ENCODE peak calls at places on chromosomes 3 and 15, in five cellular contexts. One of them, this sample, is unnamed.
A peak's percentile ranks its signal among the peaks of the same experiment; 100 is the strongest.

GRCh38 chr15:23854535-23855252 is 167.6 kb upstream of the NDN start:
- DNase-seq in PC-3: no peak
- DNase-seq in MM.1S: peak; percentile 91
- DNase-seq in hepatocyte: no peak
- DNase-seq in GM23248: no peak
- DNase-seq in this sample: no peak

GRCh38 chr3:190494907-190495306 is 19.0 kb upstream of the IL1RAP start:
- DNase-seq in GM23248: peak; percentile 32
- DNase-seq in MM.1S: no peak
- DNase-seq in PC-3: peak; percentile 13
- DNase-seq in hepatocyte: no peak
- DNase-seq in this sample: no peak

GRCh38 chr3:4864503-4864902 is 114.7 kb upstream of the BHLHE40 start:
- DNase-seq in hepatocyte: no peak
- DNase-seq in GM23248: peak; percentile 62
- DNase-seq in PC-3: no peak
- DNase-seq in MM.1S: no peak
- DNase-seq in this sample: no peak

GRCh38 chr3:113441051-113441770 is at the start of gene CFAP44:
- DNase-seq in hepatocyte: peak; percentile 86
- DNase-seq in MM.1S: no peak
- DNase-seq in GM23248: peak; percentile 73
- DNase-seq in PC-3: no peak
- DNase-seq in this sample: no peak

GRCh38 chr3:185561958-185562357 is 9.6 kb upstream of the LIPH start:
- DNase-seq in MM.1S: no peak
- DNase-seq in PC-3: no peak
- DNase-seq in hepatocyte: peak; percentile 40
- DNase-seq in GM23248: no peak
- DNase-seq in this sample: no peak

GRCh38 chr3:44913868-44914468 is 39.6 kb downstream of the TGM4 start:
- DNase-seq in PC-3: peak; percentile 87
- DNase-seq in MM.1S: peak; percentile 69
- DNase-seq in hepatocyte: peak; percentile 84
- DNase-seq in GM23248: peak; percentile 79
- DNase-seq in this sample: peak; percentile 87

GRCh38 chr15:31031471-31032064 is 40.1 kb upstream of the MTMR10 start:
- DNase-seq in MM.1S: peak; percentile 94
- DNase-seq in PC-3: no peak
- DNase-seq in hepatocyte: no peak
- DNase-seq in GM23248: peak; percentile 50
- DNase-seq in this sample: no peak

GRCh38 chr3:193772389-193772788 is 179.4 kb downstream of the OPA1 start:
- DNase-seq in MM.1S: no peak
- DNase-seq in PC-3: no peak
- DNase-seq in GM23248: no peak
- DNase-seq in hepatocyte: no peak
- DNase-seq in this sample: no peak

GRCh38 chr3:99789322-99789721 is 28.3 kb upstream of the CMSS1 start:
- DNase-seq in MM.1S: peak; percentile 48
- DNase-seq in GM23248: peak; percentile 82
- DNase-seq in hepatocyte: peak; percentile 64
- DNase-seq in PC-3: peak; percentile 84
- DNase-seq in this sample: peak; percentile 64

GRCh38 chr3:191066669-191067068 is 132.4 kb upstream of the OSTN start:
- DNase-seq in MM.1S: no peak
- DNase-seq in PC-3: peak; percentile 92
- DNase-seq in GM23248: peak; percentile 81
- DNase-seq in hepatocyte: no peak
- DNase-seq in this sample: no peak

GRCh38 chr15:43086551-43086950 is 19.3 kb downstream of the UBR1 start:
- DNase-seq in GM23248: peak; percentile 30
- DNase-seq in PC-3: no peak
- DNase-seq in hepatocyte: no peak
- DNase-seq in MM.1S: no peak
- DNase-seq in this sample: no peak
- H3K27ac ChIP-seq in GM23248: peak overlapping the region; percentile 16
- H3K27ac ChIP-seq in PC-3: no peak overlapping the region
- H3K27ac ChIP-seq in hepatocyte: no peak overlapping the region
- H3K27ac ChIP-seq in MM.1S: no peak overlapping the region
- H3K27ac ChIP-seq in this sample: no peak overlapping the region

DNA sequence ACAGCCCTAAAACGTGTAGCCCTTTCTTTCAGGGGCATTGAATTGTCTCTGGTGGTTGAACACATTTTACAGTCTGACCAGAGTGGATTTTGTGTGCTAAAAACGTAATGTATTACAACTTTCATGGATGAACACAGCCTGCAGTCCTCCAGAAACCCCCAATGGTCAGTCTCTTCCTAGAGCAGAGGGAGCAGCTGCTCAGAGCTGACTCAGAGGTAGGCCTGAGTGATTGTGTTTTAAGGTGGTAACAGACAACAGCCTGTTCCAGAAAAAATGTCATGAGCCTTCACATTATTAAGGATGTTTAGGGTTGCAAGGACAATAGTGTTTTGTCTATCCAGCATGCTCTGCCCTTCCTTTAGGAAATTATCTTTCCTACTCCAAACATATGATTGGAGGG is 34.5 kb upstream of the CTNNB1 start:
- DNase-seq in hepatocyte: no peak
- DNase-seq in PC-3: no peak
- DNase-seq in GM23248: no peak
- DNase-seq in MM.1S: no peak
- DNase-seq in this sample: no peak
- H3K9me2 ChIP-seq in hepatocyte: no peaks in the 10 kb centered on the region
- H3K9me2 ChIP-seq in PC-3: no peaks in the 10 kb centered on the region
- H3K9me2 ChIP-seq in GM23248: peaks cover 3% of the 10 kb centered on the region
- H3K9me2 ChIP-seq in MM.1S: no peaks in the 10 kb centered on the region
- H3K9me2 ChIP-seq in this sample: no peaks in the 10 kb centered on the region

GRCh38 chr3:9347086-9347485 is 15.8 kb upstream of the THUMPD3 start:
- DNase-seq in PC-3: no peak
- DNase-seq in GM23248: peak; percentile 62
- DNase-seq in hepatocyte: no peak
- DNase-seq in MM.1S: no peak
- DNase-seq in this sample: no peak
- H3K27ac ChIP-seq in PC-3: peak overlapping the region; percentile 98
- H3K27ac ChIP-seq in GM23248: peak overlapping the region; percentile 78
- H3K27ac ChIP-seq in hepatocyte: no peak overlapping the region
- H3K27ac ChIP-seq in MM.1S: no peak overlapping the region
- H3K27ac ChIP-seq in this sample: no peak overlapping the region

GRCh38 chr3:159731254-159731653 is 257.4 kb upstream of the IL12A start:
- DNase-seq in GM23248: no peak
- DNase-seq in hepatocyte: no peak
- DNase-seq in PC-3: no peak
- DNase-seq in MM.1S: peak; percentile 3
- DNase-seq in this sample: no peak
- H3K9me2 ChIP-seq in GM23248: no peaks in the 10 kb centered on the region
- H3K9me2 ChIP-seq in hepatocyte: no peaks in the 10 kb centered on the region
- H3K9me2 ChIP-seq in PC-3: no peaks in the 10 kb centered on the region
- H3K9me2 ChIP-seq in MM.1S: no peaks in the 10 kb centered on the region
- H3K9me2 ChIP-seq in this sample: no peaks in the 10 kb centered on the region

DNA sequence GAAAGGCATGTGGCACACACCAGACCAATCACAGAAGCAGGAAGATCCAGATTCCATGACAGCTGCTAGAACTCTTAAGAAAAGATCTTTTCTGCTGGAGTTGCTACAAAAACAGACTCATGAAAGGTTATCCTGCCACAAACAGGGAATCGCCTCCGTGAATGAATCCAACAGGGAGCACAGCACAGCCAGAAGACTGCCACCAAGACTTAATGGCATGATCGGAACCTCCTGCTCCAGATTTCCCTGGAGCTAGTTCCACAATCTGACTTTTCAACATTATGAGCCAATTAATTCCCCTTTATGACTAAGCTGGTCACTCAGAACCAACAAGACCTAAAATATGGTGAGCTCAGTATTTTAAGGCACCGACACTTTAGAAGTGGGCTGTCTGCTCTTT is 232.5 kb downstream of the FOXP1 start:
- DNase-seq in hepatocyte: no peak
- DNase-seq in GM23248: peak; percentile 17
- DNase-seq in MM.1S: no peak
- DNase-seq in PC-3: no peak
- DNase-seq in this sample: no peak
- H3K27ac ChIP-seq in hepatocyte: no peak overlapping the region
- H3K27ac ChIP-seq in GM23248: no peak overlapping the region
- H3K27ac ChIP-seq in MM.1S: no peak overlapping the region
- H3K27ac ChIP-seq in PC-3: no peak overlapping the region
- H3K27ac ChIP-seq in this sample: peak overlapping the region; percentile 59

This sample was measured in Karpas-422.